ENCODE peak calls at places on chromosomes 13 and 19, in seven cellular contexts. I is breast epithelium; T is mammary epithelial cell; N is CD8-positive, alpha-beta T cell; C is left lung; K is body of pancreas; J is uterus. W is an unnamed sample.

GRCh38 chr13:50722437-50723125 is 120.9 kb downstream of the DLEU7 start:
- DNase-seq in N (no peak), C (no peak), J (no peak), I (no peak), K (no peak), T (no peak), W (no peak)

GRCh38 chr19:17686592-17687042 is 1.5 kb downstream of the UNC13A start:
- DNase-seq in J (no peak), I (no peak), C (no peak), T (no peak), K (peak; percentile 15), N (no peak), W (no peak)

GRCh38 chr13:110187501-110188161 is 119.3 kb downstream of the COL4A1 start:
- DNase-seq in T (peak; percentile 47), N (no peak), J (no peak), C (no peak), K (peak; percentile 67), I (no peak), W (no peak)

GRCh38 chr19:47161876-47162489 is 31.3 kb downstream of the SAE1 start:
- DNase-seq in J (no peak), I (no peak), N (no peak), K (no peak), C (no peak), T (no peak), W (no peak)

GRCh38 chr19:18440421-18440877 is 2.5 kb upstream of the ISYNA1 start:
- DNase-seq in K (no peak), C (no peak), J (no peak), I (no peak), N (no peak), T (no peak), W (no peak)

GRCh38 chr19:4589579-4590410 is 30.3 kb upstream of the SEMA6B start:
- DNase-seq in N (no peak), K (no peak), I (no peak), C (no peak), J (no peak), T (no peak), W (no peak)

GRCh38 chr13:30466841-30467252 is 1.1 kb upstream of the HMGB1 start:
- DNase-seq in I (no peak), N (no peak), C (no peak), K (no peak), T (no peak), J (no peak), W (no peak)

GRCh38 chr13:25292301-25292700 is 5.0 kb upstream of the MTMR6 start:
- DNase-seq in N (no peak), J (no peak), K (peak; percentile 33), I (no peak), C (no peak), T (peak; percentile 25), W (no peak)

GRCh38 chr19:531009-531752 is 379 bp upstream of the CDC34 start:
- DNase-seq in N (peak; percentile 92), K (peak; percentile 79), J (peak; percentile 89), I (peak; percentile 79), T (peak; percentile 73), C (peak; percentile 81), W (no peak)

GRCh38 chr19:57583104-57583520 is 833 bp upstream of the ZIK1 start:
- DNase-seq in T (no peak), C (no peak), N (no peak), I (no peak), K (no peak), J (no peak), W (no peak)

GRCh38 chr19:57587529-57587928 is 3.6 kb downstream of the ZIK1 start:
- DNase-seq in I (no peak), C (no peak), N (no peak), K (no peak), J (no peak), T (peak; percentile 83), W (no peak)

GRCh38 chr19:57578487-57579205 is at the start of gene ZNF416:
- DNase-seq in C (peak; percentile 97), K (peak; percentile 99), N (peak; percentile 94), I (peak; percentile 95), T (peak; percentile 97), J (peak; percentile 94), W (peak; percentile 96)

GRCh38 chr19:57583521-57584416 is at the start of gene ZIK1:
- DNase-seq in J (peak; percentile 84), I (peak; percentile 85), T (peak; percentile 67), C (peak; percentile 92), N (peak; percentile 91), K (peak; percentile 88), W (peak; percentile 43)
- TF ChIP-seq CTCF in J (no peak), I (peak; percentile 7), T (no peak), C (no peak), N (peak; percentile 12), K (no peak), W (no peak)

DNA sequence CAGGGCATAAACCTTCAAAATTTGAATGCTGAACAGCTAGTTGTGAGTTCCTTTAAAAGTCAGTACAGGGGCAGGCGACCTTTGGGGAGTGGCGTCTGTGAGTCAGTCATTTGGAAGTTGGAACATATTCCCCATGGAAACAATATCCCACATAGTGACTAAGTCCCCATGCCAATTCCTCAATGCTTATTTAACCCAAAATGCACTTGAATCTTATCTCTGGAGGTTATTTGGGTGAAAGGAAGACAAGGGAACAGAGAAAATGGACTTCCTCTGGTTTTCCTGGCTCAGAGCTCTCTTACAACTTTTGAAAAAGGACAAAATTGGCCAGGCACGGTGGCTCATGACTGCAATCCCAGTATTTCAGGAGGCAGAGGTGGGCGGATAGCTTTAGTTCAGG is 479.2 kb upstream of the NBEA start:
- DNase-seq in T (peak; percentile 89), N (no peak), J (no peak), C (no peak), K (no peak), I (no peak), W (no peak)
- H3K27ac ChIP-seq in T (peak overlapping the region; percentile 76), N (no peak overlapping the region), J (no peak overlapping the region), C (no peak overlapping the region), K (no peak overlapping the region), I (no peak overlapping the region), W (peak overlapping the region; percentile 46)

GRCh38 chr13:102402292-102402691 is 444 bp upstream of the FGF14 start:
- DNase-seq in I (no peak), K (peak; percentile 38), T (no peak), N (no peak), C (no peak), J (peak; percentile 33), W (no peak)

GRCh38 chr13:102401305-102401704 is 543 bp downstream of the FGF14 start:
- DNase-seq in J (no peak), K (no peak), T (peak; percentile 1), I (no peak), C (no peak), N (no peak), W (no peak)

GRCh38 chr13:102401755-102402154 is at the start of gene FGF14:
- DNase-seq in J (no peak), C (no peak), T (no peak), N (no peak), I (no peak), K (no peak), W (no peak)

GRCh38 chr13:102400619-102401125 is 1.2 kb downstream of the FGF14 start:
- DNase-seq in T (peak; percentile 11), K (peak; percentile 33), J (peak; percentile 22), N (no peak), I (no peak), C (no peak), W (no peak)

DNA sequence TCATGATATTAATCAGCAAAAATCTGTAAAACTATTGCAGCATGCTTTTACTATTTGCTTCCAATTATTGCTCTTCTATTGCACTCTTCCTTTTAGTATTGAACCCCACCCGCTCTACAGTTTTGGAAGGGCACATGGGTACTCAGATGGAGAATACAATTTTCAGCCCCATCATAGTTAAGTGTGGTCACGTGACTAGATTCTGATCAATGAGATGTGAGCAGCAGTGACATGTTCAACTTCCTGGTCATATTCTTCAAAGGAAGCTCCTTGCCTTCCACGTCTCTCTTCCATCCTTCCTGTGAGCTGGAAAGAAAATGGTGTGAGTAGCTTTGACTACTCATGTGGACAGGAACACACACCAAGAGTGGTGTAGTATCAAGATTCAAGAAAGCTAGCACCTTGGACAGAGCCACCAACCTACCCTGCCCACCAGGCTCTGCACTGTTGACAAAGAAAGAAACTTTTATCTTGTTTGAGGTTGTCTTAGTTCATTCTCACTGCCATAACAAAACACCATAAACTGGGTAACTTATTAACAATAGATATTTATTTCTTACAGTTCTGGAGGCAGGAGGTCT is 3.7 kb upstream of the FGF14 start:
- DNase-seq in N (no peak), T (peak; percentile 3), C (no peak), K (no peak), J (no peak), I (no peak), W (no peak)
- TF ChIP-seq CTCF in N (no peak), T (no peak), C (no peak), K (no peak), J (no peak), I (no peak), W (no peak)

DNA sequence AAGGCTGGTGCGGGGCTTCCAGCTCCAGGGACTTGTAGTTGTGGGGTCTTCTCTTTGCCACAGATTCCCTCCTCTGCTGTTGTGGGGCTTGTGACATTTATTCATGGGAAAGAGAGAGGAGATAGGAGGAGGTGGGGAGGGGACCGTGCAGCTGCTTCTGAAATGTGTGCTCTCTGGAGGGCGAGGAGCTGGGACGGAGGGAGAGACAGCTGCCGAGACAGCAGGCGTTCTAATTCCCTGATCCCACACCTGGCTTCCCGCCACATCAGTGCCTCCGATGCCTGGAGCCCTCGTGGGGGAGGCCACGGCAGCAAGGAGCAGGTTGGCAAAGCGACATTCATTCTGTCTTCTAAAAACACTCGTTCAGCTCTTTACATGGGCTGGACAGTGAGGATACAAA is 164.4 kb downstream of the USP12 start:
- DNase-seq in J (no peak), K (no peak), N (no peak), T (no peak), I (no peak), C (no peak), W (no peak)
- H3K27ac ChIP-seq in J (no peak overlapping the region), K (no peak overlapping the region), N (no peak overlapping the region), T (no peak overlapping the region), I (no peak overlapping the region), C (no peak overlapping the region), W (no peak overlapping the region)